ENCODE peak calls at places on chromosomes 12 and 14, in six cellular contexts. T is skeletal muscle cell; C is CMK; Y is choroid plexus epithelial cell; H is T-helper 2 cell treated with Interferon-gamma antibody and Interleukin-4, amounts not matched to agents 5 μg/mL and 100 μg/mL, for 36 hours; E is NCI-H748 treated with DMSO at 0.1 percent for 48 hours. A is an unnamed sample.

GRCh38 chr12:47024463-47024862 is 55.0 kb upstream of the PCED1B start:
- DNase-seq in T (no peak), H (no peak), Y (no peak), E (no peak), C (no peak), A (no peak)

GRCh38 chr12:2997989-2998670 is 38.9 kb downstream of the TEAD4 start:
- DNase-seq in E (no peak), C (no peak), Y (no peak), H (no peak), T (no peak), A (no peak)

GRCh38 chr12:51307655-51308593 is 16.1 kb downstream of the BIN2 start:
- DNase-seq in H (no peak), E (no peak), T (peak), Y (peak), C (no peak), A (peak)

GRCh38 chr12:124993568-124994434 is at the start of gene BRI3BP:
- DNase-seq in Y (peak), H (peak), T (no peak), C (peak), E (peak), A (no peak)

GRCh38 chr14:93686313-93686712 is 102.0 kb downstream of the PRIMA1 start:
- DNase-seq in T (no peak), Y (no peak), E (no peak), H (no peak), C (no peak), A (no peak)

GRCh38 chr12:31726575-31726974 is 2.2 kb downstream of the AMN1 start:
- DNase-seq in C (no peak), E (no peak), T (no peak), Y (no peak), H (no peak), A (no peak)

GRCh38 chr12:10068634-10069033 is 30.2 kb downstream of the CLEC1A start:
- DNase-seq in Y (no peak), C (no peak), E (no peak), T (no peak), H (no peak), A (no peak)

GRCh38 chr12:40106655-40107054 is 774 bp upstream of the SLC2A13 start:
- DNase-seq in H (no peak), T (no peak), C (no peak), E (peak), Y (peak), A (no peak)

GRCh38 chr14:76584271-76584702 is 177.0 kb upstream of the VASH1 start:
- DNase-seq in Y (no peak), T (no peak), E (peak), H (no peak), C (no peak), A (no peak)

GRCh38 chr12:27245039-27245438 is 953 bp downstream of the STK38L start:
- DNase-seq in Y (no peak), C (no peak), E (no peak), T (no peak), H (no peak), A (no peak)

GRCh38 chr12:63151061-63151897 is at the start of gene AVPR1A:
- DNase-seq in H (no peak), T (no peak), E (peak), Y (peak), C (no peak), A (no peak)

GRCh38 chr12:96249196-96250118 is 55.3 kb downstream of the ELK3 start:
- DNase-seq in C (no peak), T (peak), E (no peak), Y (peak), H (no peak), A (no peak)

GRCh38 chr12:112875608-112876007 is 31.2 kb upstream of the OAS1 start:
- DNase-seq in H (no peak), Y (no peak), E (no peak), T (no peak), C (no peak), A (no peak)

A was measured in AG04450.